ENCODE peak calls at places on chromosomes 3 and 15, in eight cellular contexts. I is IMR-90, T is A549, Y is HepG2, A is H1, E is K562, Z is GM12878, J is SK-N-SH. B is an unnamed sample.

GRCh38 chr3:94978076-94978475 is 915.2 kb downstream of the NSUN3 start:
- DNase-seq in Z (no peak), J (no peak), A (no peak), Y (no peak), I (no peak), E (no peak), T (no peak), B (no peak)

GRCh38 chr15:22265056-22265945 is 185.0 kb downstream of the OR4M2 start:
- DNase-seq in A (no peak), Z (no peak), T (no peak), I (no peak), Y (no peak), J (no peak), E (no peak), B (no peak)

GRCh38 chr3:183699238-183699947 is 1.8 kb downstream of the YEATS2 start:
- DNase-seq in I (no peak), J (no peak), E (peak), Z (no peak), T (no peak), A (no peak), Y (no peak), B (no peak)

GRCh38 chr15:98382139-98382538 is 266.2 kb upstream of the IGF1R start:
- DNase-seq in J (no peak), Y (no peak), E (peak), A (peak), T (peak), I (no peak), Z (no peak), B (peak)

GRCh38 chr3:177262396-177262795 is 65.1 kb upstream of the TBL1XR1 start:
- DNase-seq in E (no peak), A (no peak), Y (peak), T (no peak), Z (no peak), I (peak), J (no peak), B (no peak)

GRCh38 chr3:114878119-114878839 is 268.8 kb downstream of the ZBTB20 start:
- DNase-seq in I (peak), A (no peak), E (no peak), J (no peak), Z (no peak), T (peak), Y (no peak), B (no peak)

GRCh38 chr3:119311191-119311925 is 17.2 kb downstream of the ARHGAP31 start:
- DNase-seq in T (peak), Z (no peak), J (no peak), E (no peak), I (peak), A (no peak), Y (no peak), B (no peak)

GRCh38 chr15:58535894-58536293 is 104.1 kb downstream of the LIPC start:
- DNase-seq in T (no peak), E (no peak), J (no peak), Z (no peak), A (no peak), Y (no peak), I (no peak), B (no peak)

GRCh38 chr3:36991923-36992805 is 767 bp downstream of the EPM2AIP1 start:
- DNase-seq in T (peak), Z (no peak), J (no peak), A (no peak), E (peak), I (peak), Y (peak), B (no peak)

GRCh38 chr3:114758828-114759709 is 388.0 kb downstream of the ZBTB20 start:
- DNase-seq in Z (no peak), E (no peak), T (peak), A (no peak), I (peak), J (peak), Y (peak), B (no peak)

GRCh38 chr15:36527512-36528162 is 51.8 kb upstream of the CDIN1 start:
- DNase-seq in E (no peak), A (no peak), Z (no peak), T (no peak), I (no peak), J (peak), Y (no peak), B (no peak)

GRCh38 chr3:64612916-64613526 is 74.8 kb downstream of the ADAMTS9 start:
- DNase-seq in Y (no peak), A (no peak), E (no peak), J (peak), I (no peak), Z (no peak), T (no peak), B (no peak)

GRCh38 chr3:196572389-196572788 is 3.9 kb downstream of the FBXO45 start:
- DNase-seq in I (no peak), A (no peak), E (peak), Y (no peak), J (no peak), Z (no peak), T (no peak), B (no peak)

GRCh38 chr3:107969994-107970896 is 120.6 kb downstream of the CD47 start:
- DNase-seq in Y (peak), E (no peak), T (peak), J (peak), Z (no peak), I (peak), A (no peak), B (no peak)

GRCh38 chr3:134404366-134404885 is 30.2 kb upstream of the AMOTL2 start:
- DNase-seq in I (no peak), Y (no peak), Z (no peak), T (no peak), E (no peak), J (no peak), A (no peak), B (no peak)

GRCh38 chr3:77687545-77687944 is 647.6 kb downstream of the ROBO2 start:
- DNase-seq in E (no peak), I (no peak), Y (no peak), Z (no peak), J (no peak), T (no peak), A (no peak), B (no peak)

GRCh38 chr3:131174752-131175151 is 148.1 kb downstream of the NEK11 start:
- DNase-seq in A (no peak), J (no peak), I (no peak), Y (no peak), Z (peak), E (no peak), T (no peak), B (no peak)

GRCh38 chr3:97353176-97353575 is 411.4 kb upstream of the ARL6 start:
- DNase-seq in A (no peak), E (no peak), Z (no peak), J (no peak), Y (no peak), I (no peak), T (no peak), B (no peak)

GRCh38 chr15:39752991-39753390 is 29.6 kb downstream of the FSIP1 start:
- DNase-seq in E (no peak), I (no peak), T (no peak), A (no peak), J (no peak), Y (no peak), Z (no peak), B (no peak)

GRCh38 chr3:32577621-32578556 is 7.2 kb upstream of the DYNC1LI1 start:
- DNase-seq in Y (no peak), T (no peak), E (no peak), Z (peak), A (no peak), I (peak), J (no peak), B (no peak)
- TF ChIP-seq USF2 in Y (no peak), T (no peak), E (no peak), Z (no peak), A (no peak), I (no peak), J (no peak), B (no peak)

GRCh38 chr3:71721002-71721401 is 4.2 kb downstream of the EIF4E3 start:
- DNase-seq in Z (no peak), T (no peak), E (no peak), J (no peak), Y (no peak), A (no peak), I (no peak), B (no peak)
- TF ChIP-seq USF2 in Z (no peak), T (no peak), E (no peak), J (no peak), Y (no peak), A (no peak), I (no peak), B (no peak)

DNA sequence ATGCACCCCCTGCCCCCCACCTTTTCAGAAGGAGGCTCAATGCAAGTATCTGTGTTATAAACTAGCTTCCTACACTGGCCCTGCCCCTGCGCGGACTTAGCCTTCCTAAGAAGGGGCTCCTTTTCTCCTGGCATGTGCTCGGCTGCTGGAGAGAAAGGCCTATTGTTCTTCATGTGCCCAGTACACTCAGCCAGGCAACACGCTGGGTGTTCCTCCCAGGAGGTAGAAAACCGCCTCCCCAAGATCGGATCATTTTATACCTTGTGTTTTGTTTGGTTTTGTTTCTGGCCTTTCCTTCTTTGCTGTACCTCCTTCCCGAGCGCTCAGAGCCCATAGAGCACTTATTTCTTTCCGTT is 30.2 kb downstream of the CCNL1 start:
- DNase-seq in Y (no peak), A (no peak), T (no peak), E (no peak), J (no peak), I (no peak), Z (no peak), B (no peak)
- TF ChIP-seq USF2 in Y (no peak), A (no peak), T (no peak), E (no peak), J (no peak), I (no peak), Z (no peak), B (no peak)

GRCh38 chr15:41791547-41791937 is 17.3 kb downstream of the MAPKBP1 start:
- DNase-seq in I (no peak), A (no peak), T (no peak), J (no peak), Z (no peak), E (no peak), Y (no peak), B (no peak)
- TF ChIP-seq USF2 in I (no peak), A (no peak), T (no peak), J (no peak), Z (no peak), E (no peak), Y (no peak), B (no peak)

GRCh38 chr15:85849946-85850345 is 55.2 kb upstream of the KLHL25 start:
- DNase-seq in Y (no peak), I (no peak), T (no peak), E (no peak), Z (no peak), A (no peak), J (no peak), B (no peak)
- TF ChIP-seq USF2 in Y (no peak), I (no peak), T (no peak), E (no peak), Z (no peak), A (no peak), J (no peak), B (no peak)

B was measured in WTC11.